ENCODE peak calls at places on chromosomes 11 and 22, in nine cellular contexts. One of them, this sample, is unnamed.

GRCh38 chr11:6321961-6322362 is 1.7 kb upstream of the CAVIN3 start:
- ATAC-seq in left cardiac atrium: no peak
- ATAC-seq in CD4-positive, alpha-beta T cell: no peak
- ATAC-seq in mucosa of descending colon: no peak
- ATAC-seq in upper lobe of left lung: no peak
- ATAC-seq in CD8-positive, alpha-beta T cell: no peak
- ATAC-seq in foreskin keratinocyte: peak; percentile 50
- ATAC-seq in right cardiac atrium: no peak
- ATAC-seq in heart left ventricle: no peak
- ATAC-seq in this sample: no peak

GRCh38 chr11:59076876-59077571 is 9.1 kb upstream of the GLYATL1B start:
- ATAC-seq in left cardiac atrium: no peak
- ATAC-seq in CD4-positive, alpha-beta T cell: no peak
- ATAC-seq in mucosa of descending colon: peak; percentile 47
- ATAC-seq in upper lobe of left lung: peak; percentile 8
- ATAC-seq in CD8-positive, alpha-beta T cell: no peak
- ATAC-seq in foreskin keratinocyte: no peak
- ATAC-seq in right cardiac atrium: no peak
- ATAC-seq in heart left ventricle: no peak
- ATAC-seq in this sample: no peak

GRCh38 chr11:117933475-117933874 is 4.3 kb upstream of the TMPRSS13 start:
- ATAC-seq in left cardiac atrium: no peak
- ATAC-seq in CD4-positive, alpha-beta T cell: no peak
- ATAC-seq in mucosa of descending colon: no peak
- ATAC-seq in upper lobe of left lung: no peak
- ATAC-seq in CD8-positive, alpha-beta T cell: no peak
- ATAC-seq in foreskin keratinocyte: no peak
- ATAC-seq in right cardiac atrium: no peak
- ATAC-seq in heart left ventricle: no peak
- ATAC-seq in this sample: no peak

GRCh38 chr11:130522284-130522961 is 74.0 kb downstream of the ADAMTS15 start:
- ATAC-seq in left cardiac atrium: peak; percentile 95
- ATAC-seq in CD4-positive, alpha-beta T cell: no peak
- ATAC-seq in mucosa of descending colon: peak; percentile 77
- ATAC-seq in upper lobe of left lung: peak; percentile 93
- ATAC-seq in CD8-positive, alpha-beta T cell: no peak
- ATAC-seq in foreskin keratinocyte: peak; percentile 100
- ATAC-seq in right cardiac atrium: peak; percentile 95
- ATAC-seq in heart left ventricle: peak; percentile 98
- ATAC-seq in this sample: peak; percentile 96

GRCh38 chr22:26586556-26587325 is 3.2 kb downstream of the TPST2 start:
- ATAC-seq in left cardiac atrium: no peak
- ATAC-seq in CD4-positive, alpha-beta T cell: no peak
- ATAC-seq in mucosa of descending colon: peak; percentile 4
- ATAC-seq in upper lobe of left lung: no peak
- ATAC-seq in CD8-positive, alpha-beta T cell: peak; percentile 23
- ATAC-seq in foreskin keratinocyte: no peak
- ATAC-seq in right cardiac atrium: peak; percentile 6
- ATAC-seq in heart left ventricle: peak; percentile 22
- ATAC-seq in this sample: no peak

GRCh38 chr11:121391914-121392313 is 60.2 kb upstream of the SORL1 start:
- ATAC-seq in left cardiac atrium: no peak
- ATAC-seq in CD4-positive, alpha-beta T cell: no peak
- ATAC-seq in mucosa of descending colon: peak; percentile 100
- ATAC-seq in upper lobe of left lung: peak; percentile 71
- ATAC-seq in CD8-positive, alpha-beta T cell: no peak
- ATAC-seq in foreskin keratinocyte: peak; percentile 27
- ATAC-seq in right cardiac atrium: peak; percentile 60
- ATAC-seq in heart left ventricle: no peak
- ATAC-seq in this sample: no peak

GRCh38 chr22:49334976-49335375 is 492.7 kb downstream of the BRD1 start:
- ATAC-seq in left cardiac atrium: no peak
- ATAC-seq in CD4-positive, alpha-beta T cell: no peak
- ATAC-seq in mucosa of descending colon: no peak
- ATAC-seq in upper lobe of left lung: no peak
- ATAC-seq in CD8-positive, alpha-beta T cell: no peak
- ATAC-seq in foreskin keratinocyte: no peak
- ATAC-seq in right cardiac atrium: no peak
- ATAC-seq in heart left ventricle: no peak
- ATAC-seq in this sample: no peak

GRCh38 chr11:112795142-112795815 is 165.9 kb upstream of the NCAM1 start:
- ATAC-seq in left cardiac atrium: peak; percentile 40
- ATAC-seq in CD4-positive, alpha-beta T cell: no peak
- ATAC-seq in mucosa of descending colon: peak; percentile 56
- ATAC-seq in upper lobe of left lung: peak; percentile 49
- ATAC-seq in CD8-positive, alpha-beta T cell: no peak
- ATAC-seq in foreskin keratinocyte: peak; percentile 86
- ATAC-seq in right cardiac atrium: peak; percentile 63
- ATAC-seq in heart left ventricle: peak; percentile 50
- ATAC-seq in this sample: no peak

GRCh38 chr11:34413263-34413662 is 25.5 kb upstream of the CAT start:
- ATAC-seq in left cardiac atrium: no peak
- ATAC-seq in CD4-positive, alpha-beta T cell: no peak
- ATAC-seq in mucosa of descending colon: no peak
- ATAC-seq in upper lobe of left lung: no peak
- ATAC-seq in CD8-positive, alpha-beta T cell: no peak
- ATAC-seq in foreskin keratinocyte: no peak
- ATAC-seq in right cardiac atrium: no peak
- ATAC-seq in heart left ventricle: no peak
- ATAC-seq in this sample: no peak